ENCODE peak calls at places on chromosomes 5 and 9, in nine cellular contexts. One of them, this sample, is unnamed.

GRCh38 chr5:87944553-87945320 is 323.9 kb downstream of the TMEM161B start:
- DNase-seq in CD8-positive, alpha-beta T cell: no peak
- DNase-seq in NCI-H2081 treated with DMSO at 0.1 percent for 48 hours: peak
- DNase-seq in stimulated activated CD4-positive, alpha-beta T cell treated with anti-CD3 and anti-CD28 coated beads, Interleukin-15, amount 100 ng/mL, for 1 hour: no peak
- DNase-seq in mesenchymal stem cell: no peak
- DNase-seq in GM13977: no peak
- DNase-seq in endodermal cell: peak
- DNase-seq in EH: no peak
- DNase-seq in GM10248: no peak
- DNase-seq in this sample: no peak

GRCh38 chr5:158246661-158247060 is 387.7 kb upstream of the CLINT1 start:
- DNase-seq in CD8-positive, alpha-beta T cell: no peak
- DNase-seq in endodermal cell: no peak
- DNase-seq in mesenchymal stem cell: no peak
- DNase-seq in EH: no peak
- DNase-seq in GM10248: no peak
- DNase-seq in NCI-H2081 treated with DMSO at 0.1 percent for 48 hours: no peak
- DNase-seq in GM13977: no peak
- DNase-seq in stimulated activated CD4-positive, alpha-beta T cell treated with anti-CD3 and anti-CD28 coated beads, Interleukin-15, amount 100 ng/mL, for 1 hour: no peak
- DNase-seq in this sample: no peak

GRCh38 chr5:56852228-56853000 is 37.1 kb downstream of the MAP3K1 start:
- DNase-seq in EH: peak
- DNase-seq in stimulated activated CD4-positive, alpha-beta T cell treated with anti-CD3 and anti-CD28 coated beads, Interleukin-15, amount 100 ng/mL, for 1 hour: no peak
- DNase-seq in NCI-H2081 treated with DMSO at 0.1 percent for 48 hours: no peak
- DNase-seq in GM10248: no peak
- DNase-seq in GM13977: no peak
- DNase-seq in mesenchymal stem cell: peak
- DNase-seq in CD8-positive, alpha-beta T cell: no peak
- DNase-seq in endodermal cell: no peak
- DNase-seq in this sample: no peak

GRCh38 chr9:21830589-21830988 is 28.2 kb downstream of the MTAP start:
- DNase-seq in GM13977: no peak
- DNase-seq in NCI-H2081 treated with DMSO at 0.1 percent for 48 hours: no peak
- DNase-seq in stimulated activated CD4-positive, alpha-beta T cell treated with anti-CD3 and anti-CD28 coated beads, Interleukin-15, amount 100 ng/mL, for 1 hour: no peak
- DNase-seq in CD8-positive, alpha-beta T cell: no peak
- DNase-seq in mesenchymal stem cell: no peak
- DNase-seq in EH: peak
- DNase-seq in GM10248: no peak
- DNase-seq in endodermal cell: no peak
- DNase-seq in this sample: no peak

GRCh38 chr9:87382902-87383301 is 114.8 kb upstream of the DAPK1 start:
- DNase-seq in NCI-H2081 treated with DMSO at 0.1 percent for 48 hours: no peak
- DNase-seq in stimulated activated CD4-positive, alpha-beta T cell treated with anti-CD3 and anti-CD28 coated beads, Interleukin-15, amount 100 ng/mL, for 1 hour: no peak
- DNase-seq in EH: peak
- DNase-seq in mesenchymal stem cell: peak
- DNase-seq in CD8-positive, alpha-beta T cell: no peak
- DNase-seq in endodermal cell: no peak
- DNase-seq in GM10248: no peak
- DNase-seq in GM13977: no peak
- DNase-seq in this sample: no peak

GRCh38 chr9:111102793-111103474 is 64.7 kb upstream of the LPAR1 start:
- DNase-seq in NCI-H2081 treated with DMSO at 0.1 percent for 48 hours: no peak
- DNase-seq in mesenchymal stem cell: peak
- DNase-seq in GM10248: no peak
- DNase-seq in GM13977: no peak
- DNase-seq in stimulated activated CD4-positive, alpha-beta T cell treated with anti-CD3 and anti-CD28 coated beads, Interleukin-15, amount 100 ng/mL, for 1 hour: no peak
- DNase-seq in CD8-positive, alpha-beta T cell: no peak
- DNase-seq in endodermal cell: no peak
- DNase-seq in EH: peak
- DNase-seq in this sample: no peak

GRCh38 chr5:143008809-143009521 is 238.8 kb downstream of the ARHGAP26 start:
- DNase-seq in mesenchymal stem cell: peak
- DNase-seq in EH: peak
- DNase-seq in endodermal cell: no peak
- DNase-seq in stimulated activated CD4-positive, alpha-beta T cell treated with anti-CD3 and anti-CD28 coated beads, Interleukin-15, amount 100 ng/mL, for 1 hour: peak
- DNase-seq in CD8-positive, alpha-beta T cell: peak
- DNase-seq in GM13977: peak
- DNase-seq in NCI-H2081 treated with DMSO at 0.1 percent for 48 hours: no peak
- DNase-seq in GM10248: peak
- DNase-seq in this sample: peak

GRCh38 chr5:177371705-177372533 is 12.3 kb upstream of the SLC34A1 start:
- DNase-seq in stimulated activated CD4-positive, alpha-beta T cell treated with anti-CD3 and anti-CD28 coated beads, Interleukin-15, amount 100 ng/mL, for 1 hour: no peak
- DNase-seq in endodermal cell: peak
- DNase-seq in CD8-positive, alpha-beta T cell: peak
- DNase-seq in mesenchymal stem cell: no peak
- DNase-seq in NCI-H2081 treated with DMSO at 0.1 percent for 48 hours: no peak
- DNase-seq in GM13977: no peak
- DNase-seq in EH: no peak
- DNase-seq in GM10248: no peak
- DNase-seq in this sample: no peak

GRCh38 chr9:85067792-85068191 is 398.3 kb downstream of the NTRK2 start:
- DNase-seq in CD8-positive, alpha-beta T cell: no peak
- DNase-seq in GM10248: peak
- DNase-seq in NCI-H2081 treated with DMSO at 0.1 percent for 48 hours: no peak
- DNase-seq in mesenchymal stem cell: no peak
- DNase-seq in EH: no peak
- DNase-seq in endodermal cell: peak
- DNase-seq in stimulated activated CD4-positive, alpha-beta T cell treated with anti-CD3 and anti-CD28 coated beads, Interleukin-15, amount 100 ng/mL, for 1 hour: no peak
- DNase-seq in GM13977: peak
- DNase-seq in this sample: peak

GRCh38 chr5:120614512-120614911 is 150.4 kb downstream of the PRR16 start:
- DNase-seq in GM10248: no peak
- DNase-seq in stimulated activated CD4-positive, alpha-beta T cell treated with anti-CD3 and anti-CD28 coated beads, Interleukin-15, amount 100 ng/mL, for 1 hour: no peak
- DNase-seq in NCI-H2081 treated with DMSO at 0.1 percent for 48 hours: no peak
- DNase-seq in CD8-positive, alpha-beta T cell: no peak
- DNase-seq in GM13977: no peak
- DNase-seq in EH: peak
- DNase-seq in mesenchymal stem cell: peak
- DNase-seq in endodermal cell: no peak
- DNase-seq in this sample: no peak

GRCh38 chr9:133148351-133149129 is 15.2 kb downstream of the GBGT1 start:
- DNase-seq in EH: peak
- DNase-seq in endodermal cell: peak
- DNase-seq in CD8-positive, alpha-beta T cell: peak
- DNase-seq in stimulated activated CD4-positive, alpha-beta T cell treated with anti-CD3 and anti-CD28 coated beads, Interleukin-15, amount 100 ng/mL, for 1 hour: no peak
- DNase-seq in GM10248: no peak
- DNase-seq in mesenchymal stem cell: peak
- DNase-seq in GM13977: peak
- DNase-seq in NCI-H2081 treated with DMSO at 0.1 percent for 48 hours: no peak
- DNase-seq in this sample: peak

GRCh38 chr9:112921549-112921948 is 30.9 kb upstream of the SLC46A2 start:
- DNase-seq in endodermal cell: peak
- DNase-seq in EH: peak
- DNase-seq in GM13977: peak
- DNase-seq in stimulated activated CD4-positive, alpha-beta T cell treated with anti-CD3 and anti-CD28 coated beads, Interleukin-15, amount 100 ng/mL, for 1 hour: no peak
- DNase-seq in CD8-positive, alpha-beta T cell: no peak
- DNase-seq in NCI-H2081 treated with DMSO at 0.1 percent for 48 hours: no peak
- DNase-seq in mesenchymal stem cell: peak
- DNase-seq in GM10248: no peak
- DNase-seq in this sample: peak

GRCh38 chr5:139669681-139670368 is 21.7 kb downstream of the CXXC5 start:
- DNase-seq in stimulated activated CD4-positive, alpha-beta T cell treated with anti-CD3 and anti-CD28 coated beads, Interleukin-15, amount 100 ng/mL, for 1 hour: no peak
- DNase-seq in mesenchymal stem cell: no peak
- DNase-seq in CD8-positive, alpha-beta T cell: peak
- DNase-seq in endodermal cell: peak
- DNase-seq in GM13977: peak
- DNase-seq in NCI-H2081 treated with DMSO at 0.1 percent for 48 hours: no peak
- DNase-seq in EH: no peak
- DNase-seq in GM10248: peak
- DNase-seq in this sample: peak

GRCh38 chr9:12956805-12957204 is 182.0 kb downstream of the LURAP1L start:
- DNase-seq in NCI-H2081 treated with DMSO at 0.1 percent for 48 hours: no peak
- DNase-seq in EH: peak
- DNase-seq in mesenchymal stem cell: peak
- DNase-seq in GM10248: no peak
- DNase-seq in GM13977: no peak
- DNase-seq in stimulated activated CD4-positive, alpha-beta T cell treated with anti-CD3 and anti-CD28 coated beads, Interleukin-15, amount 100 ng/mL, for 1 hour: no peak
- DNase-seq in endodermal cell: no peak
- DNase-seq in CD8-positive, alpha-beta T cell: no peak
- DNase-seq in this sample: no peak

GRCh38 chr5:88722546-88722945 is 160.4 kb downstream of the MEF2C start:
- DNase-seq in CD8-positive, alpha-beta T cell: no peak
- DNase-seq in EH: no peak
- DNase-seq in GM13977: no peak
- DNase-seq in mesenchymal stem cell: no peak
- DNase-seq in stimulated activated CD4-positive, alpha-beta T cell treated with anti-CD3 and anti-CD28 coated beads, Interleukin-15, amount 100 ng/mL, for 1 hour: no peak
- DNase-seq in GM10248: no peak
- DNase-seq in endodermal cell: peak
- DNase-seq in NCI-H2081 treated with DMSO at 0.1 percent for 48 hours: no peak
- DNase-seq in this sample: no peak

GRCh38 chr9:107866912-107867311 is 377.3 kb upstream of the KLF4 start:
- DNase-seq in EH: no peak
- DNase-seq in stimulated activated CD4-positive, alpha-beta T cell treated with anti-CD3 and anti-CD28 coated beads, Interleukin-15, amount 100 ng/mL, for 1 hour: no peak
- DNase-seq in GM10248: no peak
- DNase-seq in mesenchymal stem cell: peak
- DNase-seq in GM13977: no peak
- DNase-seq in CD8-positive, alpha-beta T cell: no peak
- DNase-seq in NCI-H2081 treated with DMSO at 0.1 percent for 48 hours: no peak
- DNase-seq in endodermal cell: no peak
- DNase-seq in this sample: no peak

GRCh38 chr5:84831701-84832100 is 447.0 kb upstream of the EDIL3 start:
- DNase-seq in NCI-H2081 treated with DMSO at 0.1 percent for 48 hours: no peak
- DNase-seq in endodermal cell: no peak
- DNase-seq in EH: no peak
- DNase-seq in CD8-positive, alpha-beta T cell: no peak
- DNase-seq in mesenchymal stem cell: no peak
- DNase-seq in GM10248: no peak
- DNase-seq in GM13977: no peak
- DNase-seq in stimulated activated CD4-positive, alpha-beta T cell treated with anti-CD3 and anti-CD28 coated beads, Interleukin-15, amount 100 ng/mL, for 1 hour: no peak
- DNase-seq in this sample: no peak